ENCODE peak calls at places on chromosomes 6 and 20, in seven cellular contexts. One of them, this sample, is unnamed.

GRCh38 chr6:17725083-17725482 is 18.4 kb upstream of the NUP153 start:
- DNase-seq in GM13977: no peak
- DNase-seq in hypothalamus: no peak
- DNase-seq in activated T-helper 1 cell treated with anti-CD3 and anti-CD28 coated beads, Interleukin-2, amount 50 U/mL, for 16 hours: no peak
- DNase-seq in endothelial cell: peak
- DNase-seq in suprapubic skin: no peak
- DNase-seq in effector memory CD4-positive, alpha-beta T cell: no peak
- DNase-seq in this sample: no peak

GRCh38 chr20:49641683-49642649 is 71.7 kb downstream of the B4GALT5 start:
- DNase-seq in effector memory CD4-positive, alpha-beta T cell: no peak
- DNase-seq in GM13977: no peak
- DNase-seq in activated T-helper 1 cell treated with anti-CD3 and anti-CD28 coated beads, Interleukin-2, amount 50 U/mL, for 16 hours: no peak
- DNase-seq in endothelial cell: no peak
- DNase-seq in hypothalamus: no peak
- DNase-seq in suprapubic skin: no peak
- DNase-seq in this sample: no peak

GRCh38 chr6:166341464-166341863 is 881 bp downstream of the SFT2D1 start:
- DNase-seq in GM13977: no peak
- DNase-seq in suprapubic skin: no peak
- DNase-seq in hypothalamus: no peak
- DNase-seq in activated T-helper 1 cell treated with anti-CD3 and anti-CD28 coated beads, Interleukin-2, amount 50 U/mL, for 16 hours: no peak
- DNase-seq in effector memory CD4-positive, alpha-beta T cell: no peak
- DNase-seq in endothelial cell: no peak
- DNase-seq in this sample: no peak

GRCh38 chr20:43583982-43584432 is 6.7 kb upstream of the IFT52 start:
- DNase-seq in GM13977: no peak
- DNase-seq in endothelial cell: no peak
- DNase-seq in suprapubic skin: no peak
- DNase-seq in activated T-helper 1 cell treated with anti-CD3 and anti-CD28 coated beads, Interleukin-2, amount 50 U/mL, for 16 hours: no peak
- DNase-seq in hypothalamus: peak
- DNase-seq in effector memory CD4-positive, alpha-beta T cell: no peak
- DNase-seq in this sample: no peak

GRCh38 chr6:168007592-168008338 is 10.3 kb downstream of the KIF25 start:
- DNase-seq in hypothalamus: no peak
- DNase-seq in activated T-helper 1 cell treated with anti-CD3 and anti-CD28 coated beads, Interleukin-2, amount 50 U/mL, for 16 hours: no peak
- DNase-seq in GM13977: no peak
- DNase-seq in effector memory CD4-positive, alpha-beta T cell: no peak
- DNase-seq in suprapubic skin: no peak
- DNase-seq in endothelial cell: no peak
- DNase-seq in this sample: no peak

GRCh38 chr20:32458061-32458836 is 100.1 kb downstream of the ASXL1 start:
- DNase-seq in hypothalamus: no peak
- DNase-seq in suprapubic skin: no peak
- DNase-seq in activated T-helper 1 cell treated with anti-CD3 and anti-CD28 coated beads, Interleukin-2, amount 50 U/mL, for 16 hours: no peak
- DNase-seq in GM13977: no peak
- DNase-seq in endothelial cell: no peak
- DNase-seq in effector memory CD4-positive, alpha-beta T cell: no peak
- DNase-seq in this sample: no peak

GRCh38 chr20:62642666-62643520 is 590 bp downstream of the SLCO4A1 start:
- DNase-seq in GM13977: peak
- DNase-seq in hypothalamus: peak
- DNase-seq in endothelial cell: no peak
- DNase-seq in activated T-helper 1 cell treated with anti-CD3 and anti-CD28 coated beads, Interleukin-2, amount 50 U/mL, for 16 hours: no peak
- DNase-seq in effector memory CD4-positive, alpha-beta T cell: peak
- DNase-seq in suprapubic skin: no peak
- DNase-seq in this sample: no peak

GRCh38 chr20:47705497-47705856 is 79.8 kb downstream of the SULF2 start:
- DNase-seq in GM13977: no peak
- DNase-seq in activated T-helper 1 cell treated with anti-CD3 and anti-CD28 coated beads, Interleukin-2, amount 50 U/mL, for 16 hours: no peak
- DNase-seq in endothelial cell: no peak
- DNase-seq in hypothalamus: no peak
- DNase-seq in effector memory CD4-positive, alpha-beta T cell: no peak
- DNase-seq in suprapubic skin: no peak
- DNase-seq in this sample: no peak

GRCh38 chr6:30615958-30616810 is 859 bp downstream of the PPP1R10 start:
- DNase-seq in activated T-helper 1 cell treated with anti-CD3 and anti-CD28 coated beads, Interleukin-2, amount 50 U/mL, for 16 hours: no peak
- DNase-seq in GM13977: no peak
- DNase-seq in suprapubic skin: no peak
- DNase-seq in hypothalamus: no peak
- DNase-seq in effector memory CD4-positive, alpha-beta T cell: peak
- DNase-seq in endothelial cell: no peak
- DNase-seq in this sample: no peak

GRCh38 chr20:52975024-52975732 is 3.0 kb downstream of the TSHZ2 start:
- DNase-seq in effector memory CD4-positive, alpha-beta T cell: no peak
- DNase-seq in GM13977: no peak
- DNase-seq in activated T-helper 1 cell treated with anti-CD3 and anti-CD28 coated beads, Interleukin-2, amount 50 U/mL, for 16 hours: no peak
- DNase-seq in suprapubic skin: no peak
- DNase-seq in endothelial cell: no peak
- DNase-seq in hypothalamus: no peak
- DNase-seq in this sample: no peak

GRCh38 chr20:63976980-63977391 is 2.5 kb downstream of the SAMD10 start:
- DNase-seq in suprapubic skin: peak
- DNase-seq in hypothalamus: no peak
- DNase-seq in effector memory CD4-positive, alpha-beta T cell: no peak
- DNase-seq in activated T-helper 1 cell treated with anti-CD3 and anti-CD28 coated beads, Interleukin-2, amount 50 U/mL, for 16 hours: no peak
- DNase-seq in GM13977: no peak
- DNase-seq in endothelial cell: no peak
- DNase-seq in this sample: no peak

GRCh38 chr6:161029195-161029809 is 37.7 kb downstream of the MAP3K4 start:
- DNase-seq in hypothalamus: no peak
- DNase-seq in effector memory CD4-positive, alpha-beta T cell: no peak
- DNase-seq in activated T-helper 1 cell treated with anti-CD3 and anti-CD28 coated beads, Interleukin-2, amount 50 U/mL, for 16 hours: no peak
- DNase-seq in GM13977: peak
- DNase-seq in endothelial cell: no peak
- DNase-seq in suprapubic skin: no peak
- DNase-seq in this sample: no peak

GRCh38 chr6:56223995-56224394 is 23.4 kb downstream of the COL21A1 start:
- DNase-seq in hypothalamus: no peak
- DNase-seq in effector memory CD4-positive, alpha-beta T cell: no peak
- DNase-seq in GM13977: no peak
- DNase-seq in endothelial cell: no peak
- DNase-seq in activated T-helper 1 cell treated with anti-CD3 and anti-CD28 coated beads, Interleukin-2, amount 50 U/mL, for 16 hours: no peak
- DNase-seq in suprapubic skin: no peak
- DNase-seq in this sample: no peak

GRCh38 chr6:35496036-35496850 is 636 bp downstream of the TEAD3 start:
- DNase-seq in hypothalamus: peak
- DNase-seq in endothelial cell: peak
- DNase-seq in effector memory CD4-positive, alpha-beta T cell: no peak
- DNase-seq in activated T-helper 1 cell treated with anti-CD3 and anti-CD28 coated beads, Interleukin-2, amount 50 U/mL, for 16 hours: no peak
- DNase-seq in GM13977: no peak
- DNase-seq in suprapubic skin: peak
- DNase-seq in this sample: no peak

GRCh38 chr6:128482642-128483041 is 37.8 kb downstream of the PTPRK start:
- DNase-seq in hypothalamus: no peak
- DNase-seq in activated T-helper 1 cell treated with anti-CD3 and anti-CD28 coated beads, Interleukin-2, amount 50 U/mL, for 16 hours: no peak
- DNase-seq in suprapubic skin: no peak
- DNase-seq in GM13977: no peak
- DNase-seq in endothelial cell: no peak
- DNase-seq in effector memory CD4-positive, alpha-beta T cell: no peak
- DNase-seq in this sample: no peak

GRCh38 chr6:89385156-89385667 is 26.9 kb downstream of the RRAGD start:
- DNase-seq in suprapubic skin: no peak
- DNase-seq in hypothalamus: no peak
- DNase-seq in endothelial cell: no peak
- DNase-seq in effector memory CD4-positive, alpha-beta T cell: no peak
- DNase-seq in GM13977: no peak
- DNase-seq in activated T-helper 1 cell treated with anti-CD3 and anti-CD28 coated beads, Interleukin-2, amount 50 U/mL, for 16 hours: no peak
- DNase-seq in this sample: no peak

GRCh38 chr20:62239278-62239879 is 1.1 kb downstream of the OSBPL2 start:
- DNase-seq in effector memory CD4-positive, alpha-beta T cell: no peak
- DNase-seq in activated T-helper 1 cell treated with anti-CD3 and anti-CD28 coated beads, Interleukin-2, amount 50 U/mL, for 16 hours: no peak
- DNase-seq in GM13977: no peak
- DNase-seq in hypothalamus: no peak
- DNase-seq in endothelial cell: no peak
- DNase-seq in suprapubic skin: no peak
- DNase-seq in this sample: no peak

GRCh38 chr6:1611572-1612385 is 2.1 kb downstream of the FOXC1 start:
- DNase-seq in activated T-helper 1 cell treated with anti-CD3 and anti-CD28 coated beads, Interleukin-2, amount 50 U/mL, for 16 hours: no peak
- DNase-seq in suprapubic skin: no peak
- DNase-seq in endothelial cell: peak
- DNase-seq in effector memory CD4-positive, alpha-beta T cell: no peak
- DNase-seq in hypothalamus: no peak
- DNase-seq in GM13977: peak
- DNase-seq in this sample: no peak

This sample was measured in mesenteric fat pad.